ENCODE peak calls at places on chromosome 4, in eight cellular contexts. S, N, F, T, L, B, Y and E are unnamed samples.

GRCh38 chr4:162497564-162498167 is 333.9 kb upstream of the FSTL5 start:
- DNase-seq in S (no peak), N (no peak), F (peak), T (no peak), L (peak), B (peak), Y (peak), E (no peak)

GRCh38 chr4:821631-822030 is 4.3 kb downstream of the CPLX1 start:
- DNase-seq in S (peak), N (no peak), F (no peak), T (no peak), L (no peak), B (no peak), Y (no peak), E (no peak)

GRCh38 chr4:3791910-3792542 is 25.8 kb downstream of the ADRA2C start:
- DNase-seq in S (no peak), N (peak), F (peak), T (peak), L (no peak), B (peak), Y (no peak), E (peak)

GRCh38 chr4:3287271-3287971 is 5.4 kb upstream of the RGS12 start:
- DNase-seq in S (no peak), N (no peak), F (no peak), T (no peak), L (no peak), B (no peak), Y (no peak), E (no peak)

GRCh38 chr4:152655272-152656129 is 24.3 kb downstream of the TMEM154 start:
- DNase-seq in S (no peak), N (no peak), F (no peak), T (peak), L (no peak), B (no peak), Y (no peak), E (no peak)

GRCh38 chr4:522438-522837 is 23.4 kb downstream of the PIGG start:
- DNase-seq in S (no peak), N (no peak), F (no peak), T (no peak), L (no peak), B (no peak), Y (no peak), E (no peak)

GRCh38 chr4:78476108-78476704 is 75.4 kb upstream of the ANXA3 start:
- DNase-seq in S (no peak), N (no peak), F (no peak), T (no peak), L (no peak), B (no peak), Y (no peak), E (no peak)

GRCh38 chr4:112340048-112340447 is 42.9 kb downstream of the ALPK1 start:
- DNase-seq in S (no peak), N (no peak), F (no peak), T (no peak), L (no peak), B (peak), Y (no peak), E (no peak)

GRCh38 chr4:2166253-2166652 is 75.7 kb downstream of the HAUS3 start:
- DNase-seq in S (no peak), N (no peak), F (no peak), T (peak), L (no peak), B (no peak), Y (no peak), E (no peak)

GRCh38 chr4:25172964-25173917 is 13.0 kb upstream of the SEPSECS start:
- DNase-seq in S (no peak), N (no peak), F (peak), T (no peak), L (peak), B (no peak), Y (peak), E (peak)

GRCh38 chr4:34196375-34196774 is 2047.9 kb downstream of the ARAP2 start:
- DNase-seq in S (no peak), N (no peak), F (no peak), T (no peak), L (no peak), B (no peak), Y (no peak), E (no peak)

GRCh38 chr4:153620352-153620751 is 63.7 kb upstream of the TLR2 start:
- DNase-seq in S (no peak), N (no peak), F (no peak), T (no peak), L (peak), B (no peak), Y (no peak), E (no peak)

GRCh38 chr4:8830056-8830455 is 41.6 kb downstream of the HMX1 start:
- DNase-seq in S (peak), N (no peak), F (no peak), T (no peak), L (no peak), B (no peak), Y (no peak), E (no peak)

GRCh38 chr4:152052431-152053057 is 291.7 kb upstream of the GATB start:
- DNase-seq in S (no peak), N (no peak), F (peak), T (no peak), L (no peak), B (no peak), Y (no peak), E (no peak)

GRCh38 chr4:77745792-77746191 is 73.4 kb downstream of the CNOT6L start:
- DNase-seq in S (no peak), N (no peak), F (no peak), T (no peak), L (no peak), B (no peak), Y (no peak), E (no peak)

GRCh38 chr4:123609829-123610228 is 213.2 kb downstream of the SPRY1 start:
- DNase-seq in S (no peak), N (no peak), F (no peak), T (no peak), L (no peak), B (no peak), Y (no peak), E (no peak)

GRCh38 chr4:142614621-142615323 is 231.3 kb downstream of the INPP4B start:
- DNase-seq in S (no peak), N (no peak), F (no peak), T (no peak), L (peak), B (no peak), Y (no peak), E (no peak)

GRCh38 chr4:184540307-184540706 is 66.0 kb upstream of the IRF2 start:
- DNase-seq in S (no peak), N (no peak), F (no peak), T (no peak), L (no peak), B (no peak), Y (no peak), E (no peak)

GRCh38 chr4:37073226-37073840 is 171.2 kb upstream of the NWD2 start:
- DNase-seq in S (no peak), N (no peak), F (no peak), T (no peak), L (no peak), B (no peak), Y (no peak), E (no peak)
- H3K4me3 ChIP-seq in S (no peak), N (no peak), F (no peak), T (no peak), L (no peak), B (no peak), Y (no peak), E (no peak)

GRCh38 chr4:98501383-98501782 is 157.0 kb downstream of the TSPAN5 start:
- DNase-seq in S (no peak), N (no peak), F (no peak), T (no peak), L (peak), B (no peak), Y (no peak), E (no peak)

GRCh38 chr4:98493305-98493704 is 165.1 kb downstream of the TSPAN5 start:
- DNase-seq in S (no peak), N (no peak), F (no peak), T (no peak), L (no peak), B (no peak), Y (no peak), E (no peak)

GRCh38 chr4:98498774-98499173 is 159.6 kb downstream of the TSPAN5 start:
- DNase-seq in S (no peak), N (no peak), F (no peak), T (no peak), L (no peak), B (no peak), Y (no peak), E (no peak)

GRCh38 chr4:98491862-98492554 is 166.4 kb downstream of the TSPAN5 start:
- DNase-seq in S (no peak), N (no peak), F (no peak), T (no peak), L (peak), B (peak), Y (peak), E (no peak)

GRCh38 chr4:98496446-98496845 is 162.0 kb downstream of the TSPAN5 start:
- DNase-seq in S (no peak), N (no peak), F (no peak), T (no peak), L (no peak), B (no peak), Y (no peak), E (no peak)
- TF ChIP-seq CTCF in S (no peak), N (no peak), F (no peak), T (no peak), L (no peak), B (no peak), Y (no peak), E (no peak)

DNA sequence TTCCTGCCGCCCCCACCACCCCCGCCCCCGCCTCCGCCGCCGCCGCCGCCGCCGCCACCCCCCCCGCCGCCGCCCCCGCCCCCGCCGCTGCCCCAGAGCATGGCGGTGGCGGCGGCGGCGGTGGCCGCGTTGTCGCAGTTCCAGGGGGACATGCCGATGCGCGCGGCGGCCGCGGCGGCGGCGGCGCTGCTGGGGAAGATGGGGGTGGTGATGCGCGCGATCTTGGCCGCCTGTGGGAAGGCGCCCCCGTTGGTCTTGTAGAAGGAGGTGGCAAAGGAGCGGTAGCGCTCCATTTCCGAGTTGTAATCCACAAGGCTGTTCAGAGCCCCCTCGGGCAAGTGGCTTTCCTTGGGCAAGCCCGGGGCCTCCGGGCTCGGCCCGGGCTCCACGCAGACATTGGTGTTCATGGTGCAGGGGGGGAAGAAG is 3.3 kb downstream of the CXXC4 start:
- DNase-seq in S (peak), N (peak), F (no peak), T (peak), L (peak), B (peak), Y (no peak), E (peak)
- H3K4me3 ChIP-seq in S (peak), N (peak), F (peak), T (peak), L (peak), B (peak), Y (peak), E (peak)

DNA sequence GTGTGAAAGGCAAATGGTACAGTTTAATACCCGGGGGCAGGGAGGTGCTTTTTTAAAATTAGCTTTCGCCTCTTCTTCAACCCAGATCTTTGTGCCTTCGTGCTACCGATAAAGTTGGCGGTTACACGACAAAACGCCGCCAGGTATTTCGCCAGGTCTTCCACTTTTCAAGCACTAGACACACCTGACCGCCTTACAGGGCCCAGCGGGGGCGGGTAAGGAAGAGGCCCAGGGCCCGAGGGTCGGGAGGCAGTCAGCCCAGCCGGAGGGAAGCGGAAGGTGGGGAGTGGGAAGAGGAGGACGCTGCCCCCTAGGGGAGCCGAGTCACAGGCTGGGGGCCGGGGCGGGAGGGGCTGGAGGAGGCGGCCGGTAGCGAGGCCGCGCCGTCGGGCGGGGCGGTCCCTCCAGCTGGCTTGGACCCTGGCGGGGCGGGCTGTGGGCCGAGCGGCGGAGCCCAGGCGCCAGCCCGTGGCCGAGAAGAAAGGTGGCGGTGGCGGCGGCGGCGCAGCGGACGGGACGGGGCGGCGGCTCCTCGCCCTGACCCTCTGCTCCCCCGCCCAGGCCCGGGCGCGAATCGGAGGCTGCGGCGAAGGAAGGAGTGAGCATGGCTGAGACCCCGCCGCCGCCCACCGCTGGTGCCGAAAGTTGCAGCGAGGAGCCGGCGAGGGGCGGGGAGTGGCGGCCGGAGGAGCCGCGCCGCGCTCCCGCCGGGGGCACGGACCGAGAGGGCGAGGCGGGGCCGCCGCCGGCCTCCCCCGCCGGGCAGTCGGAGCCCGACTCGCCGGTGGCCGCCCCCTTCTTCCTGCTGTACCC is 16.2 kb downstream of the UTP3 start:
- DNase-seq in S (peak), N (peak), F (peak), T (peak), L (peak), B (peak), Y (no peak), E (peak)
- TF ChIP-seq CTCF in S (no peak), N (no peak), F (peak), T (peak), L (peak), B (peak), Y (peak), E (no peak)